ENCODE peak calls at places on chromosome 9, in eight cellular contexts. D is H1, Y is esophagus squamous epithelium, K is H9, E is tibial artery, C is cardiac muscle cell, P is foreskin keratinocyte, H is nephron progenitor cell. A is an unnamed sample.

GRCh38 chr9:129495422-129496186 is 125.3 kb downstream of the C9orf50 start:
- DNase-seq in D (peak; percentile 99), Y (peak; percentile 40), K (peak; percentile 93), E (peak; percentile 96), C (peak; percentile 92), P (peak; percentile 80), H (peak; percentile 95), A (peak; percentile 89)

GRCh38 chr9:85215936-85216335 is 525.8 kb downstream of the AGTPBP1 start:
- DNase-seq in D (no peak), Y (no peak), K (no peak), E (no peak), C (no peak), P (no peak), H (no peak), A (no peak)

GRCh38 chr9:134225816-134226215 is 61.5 kb upstream of the RNU6ATAC start:
- DNase-seq in D (no peak), Y (no peak), K (no peak), E (no peak), C (no peak), P (no peak), H (no peak), A (no peak)

GRCh38 chr9:118268046-118268445 is 563.8 kb downstream of the TLR4 start:
- DNase-seq in D (no peak), Y (no peak), K (no peak), E (no peak), C (no peak), P (no peak), H (no peak), A (no peak)

GRCh38 chr9:79301549-79301948 is 270.2 kb upstream of the TLE4 start:
- DNase-seq in D (no peak), Y (no peak), K (no peak), E (no peak), C (no peak), P (peak; percentile 10), H (no peak), A (no peak)

GRCh38 chr9:546235-546634 is 295.3 kb upstream of the DMRT1 start:
- DNase-seq in D (no peak), Y (no peak), K (no peak), E (no peak), C (peak; percentile 66), P (no peak), H (no peak), A (no peak)

GRCh38 chr9:84744195-84744594 is 74.7 kb downstream of the NTRK2 start:
- DNase-seq in D (no peak), Y (no peak), K (no peak), E (no peak), C (no peak), P (no peak), H (no peak), A (no peak)

GRCh38 chr9:107340920-107341632 is 58.0 kb downstream of the RAD23B start:
- DNase-seq in D (peak; percentile 96), Y (peak; percentile 10), K (peak; percentile 88), E (peak; percentile 78), C (peak; percentile 77), P (peak; percentile 79), H (peak; percentile 82), A (peak; percentile 80)

GRCh38 chr9:35548571-35548970 is 56.5 kb upstream of the TESK1 start:
- DNase-seq in D (no peak), Y (no peak), K (no peak), E (no peak), C (no peak), P (no peak), H (no peak), A (no peak)

GRCh38 chr9:17665450-17665849 is 86.6 kb downstream of the SH3GL2 start:
- DNase-seq in D (no peak), Y (no peak), K (no peak), E (no peak), C (no peak), P (no peak), H (no peak), A (no peak)

GRCh38 chr9:18184034-18184800 is 289.7 kb upstream of the ADAMTSL1 start:
- DNase-seq in D (no peak), Y (no peak), K (no peak), E (no peak), C (peak; percentile 38), P (no peak), H (no peak), A (no peak)

GRCh38 chr9:88076286-88077070 is 61.8 kb downstream of the SPATA31C2 start:
- DNase-seq in D (peak; percentile 83), Y (no peak), K (peak; percentile 79), E (peak; percentile 74), C (peak; percentile 91), P (peak; percentile 85), H (peak; percentile 72), A (peak; percentile 91)
- TF ChIP-seq CTCF in D (no peak), Y (peak; percentile 28), K (peak; percentile 11), E (no peak), C (peak; percentile 31), P (peak; percentile 56), H (no peak), A (peak; percentile 27)

DNA sequence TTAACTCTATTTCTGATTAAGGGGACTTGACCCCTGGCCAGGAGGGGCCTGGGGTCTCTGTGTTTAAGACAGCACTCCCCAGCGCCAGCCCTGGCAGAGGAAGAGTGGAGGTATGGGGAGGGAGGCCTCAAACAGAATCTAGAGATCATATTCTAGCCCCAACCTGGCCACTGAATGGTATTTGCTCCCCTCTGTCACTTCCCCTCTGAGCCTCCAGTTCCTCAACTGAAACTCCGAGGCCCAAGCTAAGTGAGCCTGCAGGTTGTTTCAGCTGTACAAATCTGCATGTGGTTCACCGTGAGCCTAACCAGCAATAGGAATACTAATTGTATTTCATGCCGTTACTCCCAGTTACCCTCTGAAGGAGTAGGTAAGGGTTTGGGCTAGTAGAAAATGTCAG is 36.0 kb downstream of the ANP32B start:
- DNase-seq in D (no peak), Y (no peak), K (peak; percentile 3), E (no peak), C (no peak), P (no peak), H (no peak), A (no peak)
- TF ChIP-seq CTCF in D (no peak), Y (no peak), K (no peak), E (no peak), C (no peak), P (no peak), H (no peak), A (no peak)

DNA sequence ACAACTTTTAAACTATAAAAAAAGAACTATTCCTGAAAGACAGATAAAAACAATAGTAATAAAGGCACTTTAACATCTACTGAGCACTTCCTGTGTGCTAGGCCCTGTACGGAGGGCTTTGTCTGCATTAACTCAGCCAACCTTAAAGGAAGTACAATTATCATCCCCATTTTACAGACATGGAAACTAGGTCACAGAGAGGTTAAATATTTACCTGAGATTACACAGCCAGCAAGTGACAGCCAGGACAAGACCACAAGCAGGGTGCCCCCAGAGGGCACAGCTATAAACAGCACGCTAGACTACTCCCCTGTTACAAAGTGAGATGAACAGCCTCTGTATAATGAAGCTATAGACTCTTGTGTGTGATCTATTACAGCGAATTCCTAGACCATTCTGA is 25.5 kb downstream of the DDX31 start:
- DNase-seq in D (no peak), Y (no peak), K (no peak), E (no peak), C (no peak), P (no peak), H (no peak), A (no peak)
- TF ChIP-seq CTCF in D (peak; percentile 61), Y (no peak), K (peak; percentile 58), E (no peak), C (peak; percentile 18), P (peak; percentile 23), H (no peak), A (peak; percentile 15)

DNA sequence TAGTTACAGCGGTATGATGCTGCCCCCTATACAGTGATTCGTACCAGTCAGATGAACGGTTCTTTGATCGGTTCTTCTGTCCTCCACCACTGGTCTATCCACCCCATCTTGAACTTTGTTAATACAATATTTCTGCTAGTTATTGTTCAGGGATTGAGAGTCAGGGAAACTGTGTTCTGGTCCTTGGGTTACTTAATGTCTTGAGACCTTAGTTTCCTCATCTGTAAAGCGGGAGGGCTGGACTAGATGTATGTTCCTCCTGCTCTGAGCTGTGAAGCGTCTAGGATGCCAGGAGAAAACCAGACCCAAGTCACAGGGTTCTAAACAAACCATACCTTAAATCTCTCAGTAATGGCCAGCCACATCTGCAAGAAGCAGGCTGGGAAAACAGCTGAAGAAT is 1.4 kb upstream of the PIP5K1B start:
- DNase-seq in D (no peak), Y (no peak), K (no peak), E (no peak), C (no peak), P (no peak), H (no peak), A (no peak)
- TF ChIP-seq CTCF in D (peak; percentile 14), Y (no peak), K (peak; percentile 25), E (no peak), C (no peak), P (no peak), H (no peak), A (no peak)

GRCh38 chr9:137461663-137462395 is 2.7 kb upstream of the NSMF start:
- DNase-seq in D (peak; percentile 89), Y (no peak), K (peak; percentile 94), E (peak; percentile 75), C (peak; percentile 76), P (no peak), H (peak; percentile 83), A (peak; percentile 67)
- TF ChIP-seq CTCF in D (peak; percentile 12), Y (no peak), K (peak; percentile 44), E (no peak), C (peak; percentile 21), P (peak; percentile 37), H (no peak), A (no peak)